ENCODE peak calls at places on chromosome 17, in eight cellular contexts. One of them, this sample, is unnamed.

GRCh38 chr17:80082403-80083135 is 18.8 kb upstream of the GAA start:
- DNase-seq in cardiac muscle cell: peak
- DNase-seq in HuH-7: peak
- DNase-seq in natural killer cell: peak
- DNase-seq in glutamatergic neuron: peak
- DNase-seq in NCI-H187 treated with DMSO at 0.1 percent for 48 hours: peak
- DNase-seq in tibial artery: peak
- DNase-seq in midbrain: peak
- DNase-seq in this sample: peak

GRCh38 chr17:78197147-78197830 is 10.1 kb downstream of the AFMID start:
- DNase-seq in cardiac muscle cell: no peak
- DNase-seq in HuH-7: no peak
- DNase-seq in natural killer cell: no peak
- DNase-seq in glutamatergic neuron: no peak
- DNase-seq in NCI-H187 treated with DMSO at 0.1 percent for 48 hours: no peak
- DNase-seq in tibial artery: no peak
- DNase-seq in midbrain: peak
- DNase-seq in this sample: peak

GRCh38 chr17:26818736-26819135 is 475.2 kb upstream of the WSB1 start:
- DNase-seq in cardiac muscle cell: peak
- DNase-seq in HuH-7: no peak
- DNase-seq in natural killer cell: no peak
- DNase-seq in glutamatergic neuron: no peak
- DNase-seq in NCI-H187 treated with DMSO at 0.1 percent for 48 hours: no peak
- DNase-seq in tibial artery: no peak
- DNase-seq in midbrain: no peak
- DNase-seq in this sample: peak

GRCh38 chr17:48442819-48443218 is 12.8 kb upstream of the SKAP1 start:
- DNase-seq in cardiac muscle cell: no peak
- DNase-seq in HuH-7: no peak
- DNase-seq in natural killer cell: no peak
- DNase-seq in glutamatergic neuron: no peak
- DNase-seq in NCI-H187 treated with DMSO at 0.1 percent for 48 hours: no peak
- DNase-seq in tibial artery: no peak
- DNase-seq in midbrain: no peak
- DNase-seq in this sample: no peak

GRCh38 chr17:63700528-63701441 is 860 bp upstream of the LIMD2 start:
- DNase-seq in cardiac muscle cell: peak
- DNase-seq in HuH-7: no peak
- DNase-seq in natural killer cell: peak
- DNase-seq in glutamatergic neuron: peak
- DNase-seq in NCI-H187 treated with DMSO at 0.1 percent for 48 hours: no peak
- DNase-seq in tibial artery: peak
- DNase-seq in midbrain: peak
- DNase-seq in this sample: no peak

GRCh38 chr17:59427996-59428395 is 96.5 kb downstream of the YPEL2 start:
- DNase-seq in cardiac muscle cell: peak
- DNase-seq in HuH-7: no peak
- DNase-seq in natural killer cell: no peak
- DNase-seq in glutamatergic neuron: no peak
- DNase-seq in NCI-H187 treated with DMSO at 0.1 percent for 48 hours: no peak
- DNase-seq in tibial artery: no peak
- DNase-seq in midbrain: no peak
- DNase-seq in this sample: no peak

GRCh38 chr17:17186051-17186450 is 20.1 kb downstream of the PLD6 start:
- DNase-seq in cardiac muscle cell: no peak
- DNase-seq in HuH-7: no peak
- DNase-seq in natural killer cell: no peak
- DNase-seq in glutamatergic neuron: no peak
- DNase-seq in NCI-H187 treated with DMSO at 0.1 percent for 48 hours: no peak
- DNase-seq in tibial artery: no peak
- DNase-seq in midbrain: no peak
- DNase-seq in this sample: no peak

GRCh38 chr17:21163101-21163500 is 36.3 kb downstream of the DHRS7B start:
- DNase-seq in cardiac muscle cell: no peak
- DNase-seq in HuH-7: no peak
- DNase-seq in natural killer cell: no peak
- DNase-seq in glutamatergic neuron: no peak
- DNase-seq in NCI-H187 treated with DMSO at 0.1 percent for 48 hours: no peak
- DNase-seq in tibial artery: no peak
- DNase-seq in midbrain: no peak
- DNase-seq in this sample: no peak

GRCh38 chr17:28983286-28984240 is 22.3 kb downstream of the SEZ6 start:
- DNase-seq in cardiac muscle cell: peak
- DNase-seq in HuH-7: no peak
- DNase-seq in natural killer cell: no peak
- DNase-seq in glutamatergic neuron: no peak
- DNase-seq in NCI-H187 treated with DMSO at 0.1 percent for 48 hours: no peak
- DNase-seq in tibial artery: no peak
- DNase-seq in midbrain: no peak
- DNase-seq in this sample: no peak

GRCh38 chr17:80217703-80218362 is 2.3 kb downstream of the SGSH start:
- DNase-seq in cardiac muscle cell: no peak
- DNase-seq in HuH-7: no peak
- DNase-seq in natural killer cell: no peak
- DNase-seq in glutamatergic neuron: no peak
- DNase-seq in NCI-H187 treated with DMSO at 0.1 percent for 48 hours: no peak
- DNase-seq in tibial artery: no peak
- DNase-seq in midbrain: no peak
- DNase-seq in this sample: no peak

GRCh38 chr17:26773189-26774188 is 520.4 kb upstream of the WSB1 start:
- DNase-seq in cardiac muscle cell: no peak
- DNase-seq in HuH-7: no peak
- DNase-seq in natural killer cell: no peak
- DNase-seq in glutamatergic neuron: no peak
- DNase-seq in NCI-H187 treated with DMSO at 0.1 percent for 48 hours: no peak
- DNase-seq in tibial artery: no peak
- DNase-seq in midbrain: no peak
- DNase-seq in this sample: no peak

GRCh38 chr17:37488607-37489196 is 989 bp upstream of the DUSP14 start:
- DNase-seq in cardiac muscle cell: peak
- DNase-seq in HuH-7: no peak
- DNase-seq in natural killer cell: peak
- DNase-seq in glutamatergic neuron: peak
- DNase-seq in NCI-H187 treated with DMSO at 0.1 percent for 48 hours: peak
- DNase-seq in tibial artery: peak
- DNase-seq in midbrain: peak
- DNase-seq in this sample: peak

GRCh38 chr17:18143044-18143936 is 34.7 kb downstream of the MYO15A start:
- DNase-seq in cardiac muscle cell: peak
- DNase-seq in HuH-7: peak
- DNase-seq in natural killer cell: no peak
- DNase-seq in glutamatergic neuron: no peak
- DNase-seq in NCI-H187 treated with DMSO at 0.1 percent for 48 hours: no peak
- DNase-seq in tibial artery: no peak
- DNase-seq in midbrain: no peak
- DNase-seq in this sample: no peak

GRCh38 chr17:1147664-1148063 is 32.1 kb downstream of the ABR start:
- DNase-seq in cardiac muscle cell: peak
- DNase-seq in HuH-7: peak
- DNase-seq in natural killer cell: no peak
- DNase-seq in glutamatergic neuron: peak
- DNase-seq in NCI-H187 treated with DMSO at 0.1 percent for 48 hours: no peak
- DNase-seq in tibial artery: no peak
- DNase-seq in midbrain: no peak
- DNase-seq in this sample: no peak

GRCh38 chr17:4741544-4741943 is 1.8 kb upstream of the CXCL16 start:
- DNase-seq in cardiac muscle cell: no peak
- DNase-seq in HuH-7: no peak
- DNase-seq in natural killer cell: no peak
- DNase-seq in glutamatergic neuron: no peak
- DNase-seq in NCI-H187 treated with DMSO at 0.1 percent for 48 hours: no peak
- DNase-seq in tibial artery: no peak
- DNase-seq in midbrain: no peak
- DNase-seq in this sample: no peak

GRCh38 chr17:14212401-14212800 is 24.3 kb downstream of the CDRT15 start:
- DNase-seq in cardiac muscle cell: no peak
- DNase-seq in HuH-7: no peak
- DNase-seq in natural killer cell: no peak
- DNase-seq in glutamatergic neuron: no peak
- DNase-seq in NCI-H187 treated with DMSO at 0.1 percent for 48 hours: no peak
- DNase-seq in tibial artery: no peak
- DNase-seq in midbrain: no peak
- DNase-seq in this sample: no peak

GRCh38 chr17:50051082-50051576 is 4.8 kb upstream of the ITGA3 start:
- DNase-seq in cardiac muscle cell: peak
- DNase-seq in HuH-7: no peak
- DNase-seq in natural killer cell: no peak
- DNase-seq in glutamatergic neuron: no peak
- DNase-seq in NCI-H187 treated with DMSO at 0.1 percent for 48 hours: no peak
- DNase-seq in tibial artery: no peak
- DNase-seq in midbrain: no peak
- DNase-seq in this sample: no peak

GRCh38 chr17:77734371-77735050 is 224.0 kb upstream of the TNRC6C start:
- DNase-seq in cardiac muscle cell: peak
- DNase-seq in HuH-7: no peak
- DNase-seq in natural killer cell: peak
- DNase-seq in glutamatergic neuron: peak
- DNase-seq in NCI-H187 treated with DMSO at 0.1 percent for 48 hours: peak
- DNase-seq in tibial artery: peak
- DNase-seq in midbrain: peak
- DNase-seq in this sample: peak